ENCODE peak calls at places on chromosomes 12 and 14, in nine cellular contexts. One of them, this sample, is unnamed.

GRCh38 chr12:15227004-15227679 is 5.9 kb upstream of the RERG start:
- DNase-seq in left ventricle myocardium superior: peak
- DNase-seq in sciatic nerve: peak
- DNase-seq in amniotic stem cell: peak
- DNase-seq in NCI-H2081: peak
- DNase-seq in hepatic stellate cell: peak
- DNase-seq in amygdala: no peak
- DNase-seq in lung: peak
- DNase-seq in NCI-H510A treated with DMSO at 0.1 percent for 48 hours: no peak
- DNase-seq in this sample: peak

GRCh38 chr12:1760566-1761382 is 59.6 kb upstream of the LRTM2 start:
- DNase-seq in left ventricle myocardium superior: no peak
- DNase-seq in amniotic stem cell: no peak
- DNase-seq in lung: no peak
- DNase-seq in NCI-H510A treated with DMSO at 0.1 percent for 48 hours: no peak
- DNase-seq in amygdala: no peak
- DNase-seq in NCI-H2081: no peak
- DNase-seq in sciatic nerve: no peak
- DNase-seq in hepatic stellate cell: no peak
- DNase-seq in this sample: no peak

GRCh38 chr14:103118019-103118662 is 5.1 kb upstream of the TNFAIP2 start:
- DNase-seq in NCI-H2081: no peak
- DNase-seq in lung: peak
- DNase-seq in amniotic stem cell: no peak
- DNase-seq in NCI-H510A treated with DMSO at 0.1 percent for 48 hours: no peak
- DNase-seq in hepatic stellate cell: no peak
- DNase-seq in amygdala: peak
- DNase-seq in sciatic nerve: peak
- DNase-seq in left ventricle myocardium superior: peak
- DNase-seq in this sample: no peak

GRCh38 chr14:71890541-71890940 is 41.7 kb upstream of the RGS6 start:
- DNase-seq in sciatic nerve: no peak
- DNase-seq in left ventricle myocardium superior: no peak
- DNase-seq in lung: no peak
- DNase-seq in NCI-H2081: no peak
- DNase-seq in amygdala: no peak
- DNase-seq in hepatic stellate cell: no peak
- DNase-seq in NCI-H510A treated with DMSO at 0.1 percent for 48 hours: no peak
- DNase-seq in amniotic stem cell: no peak
- DNase-seq in this sample: no peak

GRCh38 chr14:36208690-36209278 is 32.3 kb upstream of the PTCSC3 start:
- DNase-seq in amniotic stem cell: no peak
- DNase-seq in lung: no peak
- DNase-seq in amygdala: no peak
- DNase-seq in left ventricle myocardium superior: no peak
- DNase-seq in NCI-H2081: peak
- DNase-seq in hepatic stellate cell: no peak
- DNase-seq in NCI-H510A treated with DMSO at 0.1 percent for 48 hours: peak
- DNase-seq in sciatic nerve: no peak
- DNase-seq in this sample: peak

GRCh38 chr12:132432721-132433577 is 57.0 kb upstream of the FBRSL1 start:
- DNase-seq in sciatic nerve: peak
- DNase-seq in amniotic stem cell: no peak
- DNase-seq in NCI-H510A treated with DMSO at 0.1 percent for 48 hours: no peak
- DNase-seq in NCI-H2081: no peak
- DNase-seq in left ventricle myocardium superior: no peak
- DNase-seq in lung: no peak
- DNase-seq in hepatic stellate cell: no peak
- DNase-seq in amygdala: no peak
- DNase-seq in this sample: no peak

GRCh38 chr12:39502657-39503056 is 59.7 kb upstream of the KIF21A start:
- DNase-seq in NCI-H2081: no peak
- DNase-seq in hepatic stellate cell: no peak
- DNase-seq in amygdala: no peak
- DNase-seq in amniotic stem cell: no peak
- DNase-seq in lung: no peak
- DNase-seq in left ventricle myocardium superior: no peak
- DNase-seq in NCI-H510A treated with DMSO at 0.1 percent for 48 hours: no peak
- DNase-seq in sciatic nerve: no peak
- DNase-seq in this sample: no peak

GRCh38 chr14:20587489-20588154 is at the start of gene RNASE11:
- DNase-seq in amygdala: no peak
- DNase-seq in left ventricle myocardium superior: no peak
- DNase-seq in hepatic stellate cell: no peak
- DNase-seq in NCI-H2081: no peak
- DNase-seq in sciatic nerve: no peak
- DNase-seq in amniotic stem cell: no peak
- DNase-seq in NCI-H510A treated with DMSO at 0.1 percent for 48 hours: no peak
- DNase-seq in lung: no peak
- DNase-seq in this sample: no peak

GRCh38 chr14:93212432-93212831 is 5.4 kb downstream of the UBR7 start:
- DNase-seq in amygdala: no peak
- DNase-seq in left ventricle myocardium superior: no peak
- DNase-seq in lung: no peak
- DNase-seq in NCI-H2081: no peak
- DNase-seq in NCI-H510A treated with DMSO at 0.1 percent for 48 hours: no peak
- DNase-seq in amniotic stem cell: no peak
- DNase-seq in hepatic stellate cell: no peak
- DNase-seq in sciatic nerve: no peak
- DNase-seq in this sample: no peak

GRCh38 chr14:102182190-102182589 is 42.5 kb downstream of the WDR20 start:
- DNase-seq in amniotic stem cell: no peak
- DNase-seq in NCI-H510A treated with DMSO at 0.1 percent for 48 hours: no peak
- DNase-seq in lung: no peak
- DNase-seq in amygdala: no peak
- DNase-seq in sciatic nerve: no peak
- DNase-seq in left ventricle myocardium superior: no peak
- DNase-seq in hepatic stellate cell: no peak
- DNase-seq in NCI-H2081: no peak
- DNase-seq in this sample: no peak

GRCh38 chr12:105120551-105120950 is 13.0 kb downstream of the WASHC4 start:
- DNase-seq in lung: no peak
- DNase-seq in hepatic stellate cell: no peak
- DNase-seq in NCI-H510A treated with DMSO at 0.1 percent for 48 hours: no peak
- DNase-seq in sciatic nerve: no peak
- DNase-seq in left ventricle myocardium superior: no peak
- DNase-seq in amniotic stem cell: no peak
- DNase-seq in NCI-H2081: no peak
- DNase-seq in amygdala: no peak
- DNase-seq in this sample: no peak

GRCh38 chr14:44490966-44491365 is 16.1 kb downstream of the FSCB start:
- DNase-seq in left ventricle myocardium superior: no peak
- DNase-seq in lung: no peak
- DNase-seq in NCI-H2081: no peak
- DNase-seq in NCI-H510A treated with DMSO at 0.1 percent for 48 hours: no peak
- DNase-seq in amniotic stem cell: no peak
- DNase-seq in hepatic stellate cell: no peak
- DNase-seq in amygdala: no peak
- DNase-seq in sciatic nerve: no peak
- DNase-seq in this sample: no peak

GRCh38 chr14:106308839-106309389 is 782.5 kb downstream of the TMEM121 start:
- DNase-seq in NCI-H2081: peak
- DNase-seq in hepatic stellate cell: no peak
- DNase-seq in NCI-H510A treated with DMSO at 0.1 percent for 48 hours: no peak
- DNase-seq in left ventricle myocardium superior: peak
- DNase-seq in sciatic nerve: no peak
- DNase-seq in lung: peak
- DNase-seq in amygdala: no peak
- DNase-seq in amniotic stem cell: no peak
- DNase-seq in this sample: no peak

GRCh38 chr14:69703047-69704046 is 63.6 kb upstream of the SRSF5 start:
- DNase-seq in hepatic stellate cell: no peak
- DNase-seq in amygdala: no peak
- DNase-seq in sciatic nerve: no peak
- DNase-seq in amniotic stem cell: no peak
- DNase-seq in lung: no peak
- DNase-seq in NCI-H510A treated with DMSO at 0.1 percent for 48 hours: no peak
- DNase-seq in left ventricle myocardium superior: no peak
- DNase-seq in NCI-H2081: no peak
- DNase-seq in this sample: no peak

This sample was measured in NCI-H345.